ENCODE peak calls at places on chromosomes 13 and 19, in ten cellular contexts. One of them, this sample, is unnamed.

GRCh38 chr19:29650988-29651387 is 14.3 kb upstream of the PLEKHF1 start:
- DNase-seq in uterus: no peak
- DNase-seq in ovary: no peak
- DNase-seq in sigmoid colon: peak; percentile 2
- DNase-seq in IMR-90: no peak
- DNase-seq in body of pancreas: no peak
- DNase-seq in breast epithelium: no peak
- DNase-seq in Peyer's patch: no peak
- DNase-seq in esophagus squamous epithelium: no peak
- DNase-seq in HCT116: no peak
- DNase-seq in this sample: no peak

GRCh38 chr13:41960195-41960699 is 662 bp downstream of the VWA8 start:
- DNase-seq in uterus: no peak
- DNase-seq in ovary: no peak
- DNase-seq in sigmoid colon: no peak
- DNase-seq in IMR-90: peak; percentile 29
- DNase-seq in body of pancreas: peak; percentile 36
- DNase-seq in breast epithelium: no peak
- DNase-seq in Peyer's patch: peak; percentile 53
- DNase-seq in esophagus squamous epithelium: no peak
- DNase-seq in HCT116: no peak
- DNase-seq in this sample: peak; percentile 60

GRCh38 chr19:29259153-29259552 is 46.2 kb upstream of the UQCRFS1 start:
- DNase-seq in uterus: no peak
- DNase-seq in ovary: no peak
- DNase-seq in sigmoid colon: no peak
- DNase-seq in IMR-90: no peak
- DNase-seq in body of pancreas: no peak
- DNase-seq in breast epithelium: no peak
- DNase-seq in Peyer's patch: no peak
- DNase-seq in esophagus squamous epithelium: no peak
- DNase-seq in HCT116: no peak
- DNase-seq in this sample: no peak

GRCh38 chr13:47039106-47039505 is 142.3 kb upstream of the HTR2A start:
- DNase-seq in uterus: no peak
- DNase-seq in ovary: no peak
- DNase-seq in sigmoid colon: no peak
- DNase-seq in IMR-90: peak; percentile 89
- DNase-seq in body of pancreas: no peak
- DNase-seq in breast epithelium: no peak
- DNase-seq in Peyer's patch: no peak
- DNase-seq in esophagus squamous epithelium: no peak
- DNase-seq in HCT116: no peak
- DNase-seq in this sample: peak; percentile 21

GRCh38 chr19:13765395-13766094 is 1.2 kb downstream of the MRI1 start:
- DNase-seq in uterus: no peak
- DNase-seq in ovary: no peak
- DNase-seq in sigmoid colon: no peak
- DNase-seq in IMR-90: no peak
- DNase-seq in body of pancreas: no peak
- DNase-seq in breast epithelium: no peak
- DNase-seq in Peyer's patch: no peak
- DNase-seq in esophagus squamous epithelium: no peak
- DNase-seq in HCT116: no peak
- DNase-seq in this sample: no peak

GRCh38 chr13:50435011-50435410 is 408.5 kb downstream of the DLEU7 start:
- DNase-seq in uterus: no peak
- DNase-seq in ovary: no peak
- DNase-seq in sigmoid colon: no peak
- DNase-seq in IMR-90: no peak
- DNase-seq in body of pancreas: no peak
- DNase-seq in breast epithelium: no peak
- DNase-seq in Peyer's patch: no peak
- DNase-seq in esophagus squamous epithelium: no peak
- DNase-seq in HCT116: no peak
- DNase-seq in this sample: no peak

GRCh38 chr13:96229356-96229755 is 139.4 kb downstream of the HS6ST3 start:
- DNase-seq in uterus: no peak
- DNase-seq in ovary: no peak
- DNase-seq in sigmoid colon: no peak
- DNase-seq in IMR-90: no peak
- DNase-seq in body of pancreas: no peak
- DNase-seq in breast epithelium: no peak
- DNase-seq in Peyer's patch: no peak
- DNase-seq in esophagus squamous epithelium: no peak
- DNase-seq in HCT116: peak; percentile 48
- DNase-seq in this sample: no peak

GRCh38 chr19:55336101-55336500 is 3.6 kb upstream of the KMT5C start:
- DNase-seq in uterus: no peak
- DNase-seq in ovary: no peak
- DNase-seq in sigmoid colon: no peak
- DNase-seq in IMR-90: no peak
- DNase-seq in body of pancreas: no peak
- DNase-seq in breast epithelium: no peak
- DNase-seq in Peyer's patch: no peak
- DNase-seq in esophagus squamous epithelium: no peak
- DNase-seq in HCT116: no peak
- DNase-seq in this sample: no peak

GRCh38 chr19:4703671-4704316 is 19.8 kb downstream of the DPP9 start:
- DNase-seq in uterus: no peak
- DNase-seq in ovary: no peak
- DNase-seq in sigmoid colon: no peak
- DNase-seq in IMR-90: no peak
- DNase-seq in body of pancreas: no peak
- DNase-seq in breast epithelium: no peak
- DNase-seq in Peyer's patch: no peak
- DNase-seq in esophagus squamous epithelium: no peak
- DNase-seq in HCT116: no peak
- DNase-seq in this sample: no peak

GRCh38 chr19:4704317-4704673 is 19.3 kb downstream of the DPP9 start:
- DNase-seq in uterus: no peak
- DNase-seq in ovary: no peak
- DNase-seq in sigmoid colon: no peak
- DNase-seq in IMR-90: no peak
- DNase-seq in body of pancreas: no peak
- DNase-seq in breast epithelium: no peak
- DNase-seq in Peyer's patch: no peak
- DNase-seq in esophagus squamous epithelium: no peak
- DNase-seq in HCT116: no peak
- DNase-seq in this sample: no peak

GRCh38 chr19:4707956-4708650 is 15.5 kb downstream of the DPP9 start:
- DNase-seq in uterus: peak; percentile 49
- DNase-seq in ovary: no peak
- DNase-seq in sigmoid colon: peak; percentile 81
- DNase-seq in IMR-90: peak; percentile 53
- DNase-seq in body of pancreas: peak; percentile 76
- DNase-seq in breast epithelium: peak; percentile 83
- DNase-seq in Peyer's patch: no peak
- DNase-seq in esophagus squamous epithelium: no peak
- DNase-seq in HCT116: no peak
- DNase-seq in this sample: peak; percentile 72

GRCh38 chr19:4707322-4707721 is 16.3 kb downstream of the DPP9 start:
- DNase-seq in uterus: no peak
- DNase-seq in ovary: no peak
- DNase-seq in sigmoid colon: no peak
- DNase-seq in IMR-90: no peak
- DNase-seq in body of pancreas: no peak
- DNase-seq in breast epithelium: no peak
- DNase-seq in Peyer's patch: no peak
- DNase-seq in esophagus squamous epithelium: no peak
- DNase-seq in HCT116: no peak
- DNase-seq in this sample: peak; percentile 48

DNA sequence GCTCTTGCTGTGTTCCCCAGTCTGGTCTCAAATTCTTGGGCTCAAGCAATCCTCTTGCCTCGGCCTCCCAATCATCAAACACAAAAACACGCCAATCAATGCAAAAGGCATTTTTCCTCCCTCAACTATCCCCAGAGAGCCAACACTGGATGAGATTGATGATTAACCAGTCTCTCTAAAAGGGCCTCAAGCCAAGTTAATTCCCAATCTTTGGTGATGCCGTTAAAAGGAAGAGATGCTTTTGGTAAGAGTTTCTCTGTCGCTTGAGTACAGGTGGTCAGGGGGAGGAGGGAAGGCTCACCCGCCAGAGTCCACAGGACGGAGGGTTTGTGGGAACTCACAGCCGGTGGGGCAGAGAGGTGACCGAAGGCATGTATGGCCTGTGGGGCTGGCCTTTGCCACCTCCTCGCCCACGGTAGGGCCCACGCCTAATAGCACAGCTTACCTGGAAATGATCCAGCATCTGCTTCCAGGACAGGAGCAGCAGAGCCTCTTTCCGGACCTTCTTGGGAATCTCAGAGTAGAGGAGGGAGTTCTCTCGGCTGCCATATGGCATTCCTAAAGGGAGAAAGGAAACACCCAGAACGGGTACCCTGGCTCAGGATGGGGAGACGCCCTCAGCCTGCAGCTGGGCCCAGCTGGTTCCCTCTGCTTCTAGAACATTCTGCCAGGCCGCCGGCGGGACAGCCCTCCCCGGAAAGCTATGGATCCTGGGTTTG is 18.1 kb downstream of the DPP9 start:
- DNase-seq in uterus: no peak
- DNase-seq in ovary: no peak
- DNase-seq in sigmoid colon: no peak
- DNase-seq in IMR-90: no peak
- DNase-seq in body of pancreas: no peak
- DNase-seq in breast epithelium: peak; percentile 56
- DNase-seq in Peyer's patch: no peak
- DNase-seq in esophagus squamous epithelium: no peak
- DNase-seq in HCT116: no peak
- DNase-seq in this sample: no peak
- TF ChIP-seq POLR2A in uterus: no peak
- TF ChIP-seq POLR2A in ovary: no peak
- TF ChIP-seq POLR2A in sigmoid colon: no peak
- TF ChIP-seq POLR2A in IMR-90: no peak
- TF ChIP-seq POLR2A in body of pancreas: no peak
- TF ChIP-seq POLR2A in breast epithelium: no peak
- TF ChIP-seq POLR2A in Peyer's patch: no peak
- TF ChIP-seq POLR2A in esophagus squamous epithelium: no peak
- TF ChIP-seq POLR2A in HCT116: no peak
- TF ChIP-seq POLR2A in this sample: no peak

GRCh38 chr19:5138606-5139594 is 170.0 kb downstream of the KDM4B start:
- DNase-seq in uterus: no peak
- DNase-seq in ovary: peak; percentile 20
- DNase-seq in sigmoid colon: no peak
- DNase-seq in IMR-90: peak; percentile 47
- DNase-seq in body of pancreas: peak; percentile 32
- DNase-seq in breast epithelium: no peak
- DNase-seq in Peyer's patch: peak; percentile 94
- DNase-seq in esophagus squamous epithelium: no peak
- DNase-seq in HCT116: no peak
- DNase-seq in this sample: no peak
- H3K27ac ChIP-seq in uterus: no peak overlapping the region
- H3K27ac ChIP-seq in ovary: no peak overlapping the region
- H3K27ac ChIP-seq in sigmoid colon: no peak overlapping the region
- H3K27ac ChIP-seq in IMR-90: no peak overlapping the region
- H3K27ac ChIP-seq in body of pancreas: no peak overlapping the region
- H3K27ac ChIP-seq in breast epithelium: no peak overlapping the region
- H3K27ac ChIP-seq in Peyer's patch: peak overlapping the region; percentile 57
- H3K27ac ChIP-seq in esophagus squamous epithelium: no peak overlapping the region
- H3K27ac ChIP-seq in HCT116: no peak overlapping the region
- H3K27ac ChIP-seq in this sample: no peak overlapping the region

GRCh38 chr19:33698576-33699435 is 77.1 kb downstream of the CHST8 start:
- DNase-seq in uterus: no peak
- DNase-seq in ovary: no peak
- DNase-seq in sigmoid colon: peak; percentile 57
- DNase-seq in IMR-90: no peak
- DNase-seq in body of pancreas: no peak
- DNase-seq in breast epithelium: no peak
- DNase-seq in Peyer's patch: no peak
- DNase-seq in esophagus squamous epithelium: no peak
- DNase-seq in HCT116: no peak
- DNase-seq in this sample: no peak

GRCh38 chr19:33693678-33694077 is 71.9 kb downstream of the CHST8 start:
- DNase-seq in uterus: no peak
- DNase-seq in ovary: no peak
- DNase-seq in sigmoid colon: no peak
- DNase-seq in IMR-90: no peak
- DNase-seq in body of pancreas: no peak
- DNase-seq in breast epithelium: no peak
- DNase-seq in Peyer's patch: no peak
- DNase-seq in esophagus squamous epithelium: no peak
- DNase-seq in HCT116: no peak
- DNase-seq in this sample: no peak

GRCh38 chr19:33700408-33700757 is 78.6 kb downstream of the CHST8 start:
- DNase-seq in uterus: no peak
- DNase-seq in ovary: no peak
- DNase-seq in sigmoid colon: no peak
- DNase-seq in IMR-90: no peak
- DNase-seq in body of pancreas: no peak
- DNase-seq in breast epithelium: no peak
- DNase-seq in Peyer's patch: no peak
- DNase-seq in esophagus squamous epithelium: no peak
- DNase-seq in HCT116: no peak
- DNase-seq in this sample: no peak

GRCh38 chr19:33699754-33700407 is 78.1 kb downstream of the CHST8 start:
- DNase-seq in uterus: no peak
- DNase-seq in ovary: no peak
- DNase-seq in sigmoid colon: peak; percentile 40
- DNase-seq in IMR-90: no peak
- DNase-seq in body of pancreas: no peak
- DNase-seq in breast epithelium: no peak
- DNase-seq in Peyer's patch: no peak
- DNase-seq in esophagus squamous epithelium: no peak
- DNase-seq in HCT116: no peak
- DNase-seq in this sample: no peak

DNA sequence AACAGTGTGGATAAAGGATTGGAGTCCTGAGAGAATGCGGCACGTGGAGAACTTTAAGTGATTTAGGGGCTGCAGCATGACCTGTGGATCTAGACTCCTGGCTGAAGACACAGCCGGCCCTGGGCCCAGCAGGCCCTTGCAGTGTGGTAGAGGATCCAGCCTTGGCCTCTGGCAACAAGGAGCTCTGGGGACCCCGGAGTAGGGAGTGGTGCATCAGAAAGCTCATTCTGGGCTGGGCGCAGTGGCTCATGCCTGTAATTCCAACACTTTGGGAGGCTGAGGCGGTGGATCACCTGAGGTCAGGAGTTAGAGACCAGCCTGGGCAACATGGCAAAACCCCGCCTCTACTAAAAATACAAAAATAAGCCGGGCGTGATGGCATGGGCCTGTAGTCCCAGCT is 76.0 kb downstream of the CHST8 start:
- DNase-seq in uterus: no peak
- DNase-seq in ovary: no peak
- DNase-seq in sigmoid colon: no peak
- DNase-seq in IMR-90: no peak
- DNase-seq in body of pancreas: no peak
- DNase-seq in breast epithelium: no peak
- DNase-seq in Peyer's patch: no peak
- DNase-seq in esophagus squamous epithelium: no peak
- DNase-seq in HCT116: no peak
- DNase-seq in this sample: no peak
- H3K27me3 ChIP-seq in uterus: no peaks in the 10 kb centered on the region
- H3K27me3 ChIP-seq in ovary: no peaks in the 10 kb centered on the region
- H3K27me3 ChIP-seq in sigmoid colon: no peaks in the 10 kb centered on the region
- H3K27me3 ChIP-seq in IMR-90: no peaks in the 10 kb centered on the region
- H3K27me3 ChIP-seq in body of pancreas: no peaks in the 10 kb centered on the region
- H3K27me3 ChIP-seq in breast epithelium: no peaks in the 10 kb centered on the region
- H3K27me3 ChIP-seq in Peyer's patch: no peaks in the 10 kb centered on the region
- H3K27me3 ChIP-seq in esophagus squamous epithelium: peaks cover 12% of the 10 kb centered on the region
- H3K27me3 ChIP-seq in HCT116: peaks cover 37% of the 10 kb centered on the region
- H3K27me3 ChIP-seq in this sample: no peaks in the 10 kb centered on the region

GRCh38 chr19:6416658-6417405 is 7.8 kb downstream of the KHSRP start:
- DNase-seq in uterus: no peak
- DNase-seq in ovary: no peak
- DNase-seq in sigmoid colon: no peak
- DNase-seq in IMR-90: no peak
- DNase-seq in body of pancreas: no peak
- DNase-seq in breast epithelium: no peak
- DNase-seq in Peyer's patch: no peak
- DNase-seq in esophagus squamous epithelium: no peak
- DNase-seq in HCT116: no peak
- DNase-seq in this sample: no peak

GRCh38 chr19:6413291-6413690 is 11.3 kb downstream of the KHSRP start:
- DNase-seq in uterus: no peak
- DNase-seq in ovary: no peak
- DNase-seq in sigmoid colon: no peak
- DNase-seq in IMR-90: no peak
- DNase-seq in body of pancreas: no peak
- DNase-seq in breast epithelium: no peak
- DNase-seq in Peyer's patch: no peak
- DNase-seq in esophagus squamous epithelium: no peak
- DNase-seq in HCT116: no peak
- DNase-seq in this sample: no peak

GRCh38 chr19:6414033-6414643 is 10.5 kb downstream of the KHSRP start:
- DNase-seq in uterus: no peak
- DNase-seq in ovary: no peak
- DNase-seq in sigmoid colon: no peak
- DNase-seq in IMR-90: no peak
- DNase-seq in body of pancreas: no peak
- DNase-seq in breast epithelium: no peak
- DNase-seq in Peyer's patch: no peak
- DNase-seq in esophagus squamous epithelium: no peak
- DNase-seq in HCT116: no peak
- DNase-seq in this sample: no peak

GRCh38 chr19:6415592-6416190 is 8.9 kb downstream of the KHSRP start:
- DNase-seq in uterus: no peak
- DNase-seq in ovary: no peak
- DNase-seq in sigmoid colon: peak; percentile 66
- DNase-seq in IMR-90: no peak
- DNase-seq in body of pancreas: no peak
- DNase-seq in breast epithelium: no peak
- DNase-seq in Peyer's patch: no peak
- DNase-seq in esophagus squamous epithelium: no peak
- DNase-seq in HCT116: no peak
- DNase-seq in this sample: no peak

GRCh38 chr19:6414793-6415591 is 9.6 kb downstream of the KHSRP start:
- DNase-seq in uterus: no peak
- DNase-seq in ovary: no peak
- DNase-seq in sigmoid colon: no peak
- DNase-seq in IMR-90: no peak
- DNase-seq in body of pancreas: no peak
- DNase-seq in breast epithelium: no peak
- DNase-seq in Peyer's patch: no peak
- DNase-seq in esophagus squamous epithelium: no peak
- DNase-seq in HCT116: no peak
- DNase-seq in this sample: no peak
- TF ChIP-seq POLR2A in uterus: no peak
- TF ChIP-seq POLR2A in ovary: no peak
- TF ChIP-seq POLR2A in sigmoid colon: no peak
- TF ChIP-seq POLR2A in IMR-90: no peak
- TF ChIP-seq POLR2A in body of pancreas: no peak
- TF ChIP-seq POLR2A in breast epithelium: no peak
- TF ChIP-seq POLR2A in Peyer's patch: no peak
- TF ChIP-seq POLR2A in esophagus squamous epithelium: no peak
- TF ChIP-seq POLR2A in HCT116: no peak
- TF ChIP-seq POLR2A in this sample: no peak